ENCODE peak calls at places on chromosomes 13 and 19, in seven cellular contexts. P is CD8-positive, alpha-beta T cell; I is HL-60; K is breast epithelium; V is mammary epithelial cell; H is astrocyte of the spinal cord; R is heart right ventricle. U is an unnamed sample.

GRCh38 chr13:30722361-30722760 is 13.0 kb upstream of the ALOX5AP start:
- DNase-seq in P (no peak), I (no peak), H (no peak), R (no peak), K (no peak), V (no peak), U (peak; percentile 17)

GRCh38 chr19:35059799-35060091 is 18.2 kb downstream of the HPN start:
- DNase-seq in H (no peak), I (no peak), P (no peak), K (no peak), R (no peak), V (no peak), U (no peak)

GRCh38 chr19:6424190-6424938 is at the start of gene KHSRP:
- DNase-seq in P (peak; percentile 38), V (no peak), I (no peak), R (peak; percentile 34), K (no peak), H (no peak), U (no peak)

GRCh38 chr13:93932901-93933300 is 546.6 kb downstream of the DCT start:
- DNase-seq in R (no peak), H (no peak), I (no peak), P (no peak), K (no peak), V (no peak), U (no peak)

GRCh38 chr19:54390942-54391577 is 24.2 kb upstream of the TTYH1 start:
- DNase-seq in I (peak; percentile 61), K (no peak), V (peak; percentile 18), R (no peak), H (peak; percentile 53), P (peak; percentile 73), U (peak; percentile 60)

GRCh38 chr13:37640499-37640898 is 41.9 kb upstream of the POSTN start:
- DNase-seq in R (no peak), I (no peak), K (no peak), P (no peak), V (peak; percentile 21), H (peak; percentile 80), U (peak; percentile 82)

GRCh38 chr19:7295912-7296486 is 1.8 kb upstream of the INSR start:
- DNase-seq in V (no peak), I (no peak), H (no peak), P (no peak), K (no peak), R (no peak), U (no peak)

GRCh38 chr19:44745887-44746600 is 2.5 kb upstream of the BCL3 start:
- DNase-seq in I (no peak), K (no peak), R (no peak), P (no peak), V (no peak), H (no peak), U (no peak)

GRCh38 chr13:64130600-64130999 is 2715.0 kb upstream of the PCDH20 start:
- DNase-seq in P (no peak), R (no peak), V (no peak), H (no peak), K (no peak), I (no peak), U (no peak)

GRCh38 chr13:94860981-94861407 is 148.6 kb upstream of the SOX21 start:
- DNase-seq in I (peak; percentile 27), V (no peak), H (peak; percentile 38), R (no peak), P (no peak), K (no peak), U (peak; percentile 27)

GRCh38 chr19:6015841-6016545 is 38.1 kb upstream of the RANBP3 start:
- DNase-seq in V (no peak), H (no peak), R (no peak), I (no peak), K (no peak), P (no peak), U (no peak)

GRCh38 chr13:67841071-67841470 is 610.9 kb upstream of the PCDH9 start:
- DNase-seq in V (no peak), K (no peak), R (no peak), I (peak; percentile 29), P (no peak), H (no peak), U (no peak)

GRCh38 chr19:46413262-46414031 is at the start of gene CCDC8:
- DNase-seq in H (peak; percentile 97), I (no peak), K (peak; percentile 90), V (peak; percentile 97), R (peak; percentile 86), P (no peak), U (peak; percentile 99)
- TF ChIP-seq CTCF in H (no peak), I (no peak), K (no peak), V (no peak), R (no peak), P (no peak), U (no peak)

GRCh38 chr13:108223850-108224503 is 5.8 kb downstream of the ABHD13 start:
- DNase-seq in H (no peak), P (no peak), R (no peak), K (no peak), V (no peak), I (no peak), U (peak; percentile 48)

GRCh38 chr13:108218044-108218974 is at the start of gene ABHD13:
- DNase-seq in K (peak; percentile 77), V (peak; percentile 93), P (peak; percentile 92), H (peak; percentile 94), I (peak; percentile 95), R (peak; percentile 93), U (peak; percentile 91)

GRCh38 chr13:108215428-108215827 is at the start of gene LIG4:
- DNase-seq in K (peak; percentile 75), V (peak; percentile 80), H (peak; percentile 94), I (peak; percentile 94), P (peak; percentile 98), R (peak; percentile 93), U (peak; percentile 93)

GRCh38 chr13:108214511-108215383 is 589 bp downstream of the LIG4 start:
- DNase-seq in H (no peak), R (peak; percentile 17), P (peak; percentile 88), V (peak; percentile 14), I (no peak), K (no peak), U (no peak)

GRCh38 chr13:108220042-108220441 is 1.9 kb downstream of the ABHD13 start:
- DNase-seq in R (no peak), K (no peak), I (no peak), H (no peak), V (peak; percentile 73), P (no peak), U (no peak)
- TF ChIP-seq CTCF in R (no peak), K (no peak), I (no peak), H (no peak), V (peak; percentile 13), P (no peak), U (no peak)

GRCh38 chr19:40693150-40693788 is 2.8 kb upstream of the NUMBL start:
- DNase-seq in H (no peak), V (no peak), R (no peak), I (no peak), P (no peak), K (no peak), U (no peak)
- TF ChIP-seq CTCF in H (no peak), V (no peak), R (no peak), I (no peak), P (no peak), K (no peak), U (no peak)

GRCh38 chr19:4622695-4623421 is 16.5 kb upstream of the TNFAIP8L1 start:
- DNase-seq in H (no peak), P (no peak), I (no peak), V (no peak), R (no peak), K (no peak), U (no peak)
- TF ChIP-seq CTCF in H (no peak), P (no peak), I (no peak), V (no peak), R (no peak), K (no peak), U (no peak)